ENCODE peak calls at places on chromosome 3, in ten cellular contexts. One of them, this sample, is unnamed.

GRCh38 chr3:185406127-185406620 is 43.2 kb downstream of the MAP3K13 start:
- DNase-seq in astrocyte: no peak
- DNase-seq in ovary: no peak
- DNase-seq in transverse colon: no peak
- DNase-seq in OCI-LY7: no peak
- DNase-seq in WERI-Rb-1: no peak
- DNase-seq in Peyer's patch: no peak
- DNase-seq in hepatocyte: no peak
- DNase-seq in ascending aorta: no peak
- DNase-seq in mucosa of descending colon: no peak
- DNase-seq in this sample: no peak

GRCh38 chr3:72458365-72458764 is 389.9 kb downstream of the SHQ1 start:
- DNase-seq in ascending aorta: no peak
- DNase-seq in hepatocyte: peak; percentile 30
- DNase-seq in ovary: no peak
- DNase-seq in mucosa of descending colon: peak; percentile 69
- DNase-seq in astrocyte: no peak
- DNase-seq in OCI-LY7: no peak
- DNase-seq in Peyer's patch: no peak
- DNase-seq in WERI-Rb-1: no peak
- DNase-seq in transverse colon: peak; percentile 82
- DNase-seq in this sample: no peak

GRCh38 chr3:75938921-75939320 is 153.6 kb upstream of the ZNF717 start:
- DNase-seq in Peyer's patch: no peak
- DNase-seq in astrocyte: no peak
- DNase-seq in WERI-Rb-1: no peak
- DNase-seq in mucosa of descending colon: no peak
- DNase-seq in ascending aorta: no peak
- DNase-seq in OCI-LY7: no peak
- DNase-seq in transverse colon: no peak
- DNase-seq in ovary: no peak
- DNase-seq in hepatocyte: no peak
- DNase-seq in this sample: no peak

GRCh38 chr3:11323827-11324226 is 51.6 kb downstream of the ATG7 start:
- DNase-seq in mucosa of descending colon: no peak
- DNase-seq in astrocyte: peak; percentile 29
- DNase-seq in Peyer's patch: no peak
- DNase-seq in WERI-Rb-1: no peak
- DNase-seq in OCI-LY7: no peak
- DNase-seq in ascending aorta: no peak
- DNase-seq in ovary: no peak
- DNase-seq in transverse colon: no peak
- DNase-seq in hepatocyte: no peak
- DNase-seq in this sample: no peak

GRCh38 chr3:192261135-192261534 is 466.2 kb downstream of the FGF12 start:
- DNase-seq in OCI-LY7: no peak
- DNase-seq in mucosa of descending colon: no peak
- DNase-seq in WERI-Rb-1: no peak
- DNase-seq in hepatocyte: no peak
- DNase-seq in astrocyte: no peak
- DNase-seq in ovary: no peak
- DNase-seq in ascending aorta: no peak
- DNase-seq in Peyer's patch: no peak
- DNase-seq in transverse colon: no peak
- DNase-seq in this sample: no peak

GRCh38 chr3:53161820-53162671 is 1.0 kb downstream of the PRKCD start:
- DNase-seq in OCI-LY7: peak; percentile 71
- DNase-seq in ascending aorta: no peak
- DNase-seq in transverse colon: peak; percentile 57
- DNase-seq in mucosa of descending colon: peak; percentile 69
- DNase-seq in astrocyte: no peak
- DNase-seq in Peyer's patch: peak; percentile 61
- DNase-seq in WERI-Rb-1: peak; percentile 32
- DNase-seq in hepatocyte: peak; percentile 63
- DNase-seq in ovary: peak; percentile 32
- DNase-seq in this sample: no peak

GRCh38 chr3:68793750-68794149 is 138.6 kb downstream of the TAFA4 start:
- DNase-seq in OCI-LY7: no peak
- DNase-seq in astrocyte: no peak
- DNase-seq in ascending aorta: no peak
- DNase-seq in Peyer's patch: no peak
- DNase-seq in transverse colon: no peak
- DNase-seq in hepatocyte: no peak
- DNase-seq in mucosa of descending colon: no peak
- DNase-seq in ovary: no peak
- DNase-seq in WERI-Rb-1: no peak
- DNase-seq in this sample: no peak

GRCh38 chr3:121786485-121786884 is 36.9 kb upstream of the GOLGB1 start:
- DNase-seq in OCI-LY7: no peak
- DNase-seq in astrocyte: peak; percentile 61
- DNase-seq in mucosa of descending colon: no peak
- DNase-seq in transverse colon: no peak
- DNase-seq in ascending aorta: no peak
- DNase-seq in WERI-Rb-1: no peak
- DNase-seq in ovary: no peak
- DNase-seq in hepatocyte: no peak
- DNase-seq in Peyer's patch: no peak
- DNase-seq in this sample: no peak

GRCh38 chr3:182035324-182035723 is 323.6 kb downstream of the SOX2 start:
- DNase-seq in hepatocyte: no peak
- DNase-seq in ovary: no peak
- DNase-seq in mucosa of descending colon: no peak
- DNase-seq in WERI-Rb-1: no peak
- DNase-seq in OCI-LY7: no peak
- DNase-seq in ascending aorta: no peak
- DNase-seq in Peyer's patch: no peak
- DNase-seq in transverse colon: no peak
- DNase-seq in astrocyte: no peak
- DNase-seq in this sample: no peak

GRCh38 chr3:77906102-77906709 is 866.3 kb downstream of the ROBO2 start:
- DNase-seq in Peyer's patch: no peak
- DNase-seq in astrocyte: peak; percentile 51
- DNase-seq in WERI-Rb-1: no peak
- DNase-seq in hepatocyte: no peak
- DNase-seq in ovary: no peak
- DNase-seq in OCI-LY7: no peak
- DNase-seq in ascending aorta: no peak
- DNase-seq in transverse colon: no peak
- DNase-seq in mucosa of descending colon: no peak
- DNase-seq in this sample: no peak

GRCh38 chr3:73625124-73625665 is 454 bp upstream of the PDZRN3 start:
- DNase-seq in Peyer's patch: no peak
- DNase-seq in transverse colon: no peak
- DNase-seq in WERI-Rb-1: peak; percentile 49
- DNase-seq in ascending aorta: no peak
- DNase-seq in OCI-LY7: no peak
- DNase-seq in hepatocyte: peak; percentile 67
- DNase-seq in astrocyte: peak; percentile 27
- DNase-seq in mucosa of descending colon: peak; percentile 50
- DNase-seq in ovary: peak; percentile 58
- DNase-seq in this sample: no peak

GRCh38 chr3:144466114-144466513 is 494.5 kb downstream of the DIPK2A start:
- DNase-seq in Peyer's patch: no peak
- DNase-seq in ovary: no peak
- DNase-seq in transverse colon: no peak
- DNase-seq in astrocyte: no peak
- DNase-seq in ascending aorta: no peak
- DNase-seq in WERI-Rb-1: no peak
- DNase-seq in OCI-LY7: no peak
- DNase-seq in mucosa of descending colon: no peak
- DNase-seq in hepatocyte: peak; percentile 7
- DNase-seq in this sample: no peak

GRCh38 chr3:124360140-124360539 is 368.2 kb upstream of the ROPN1 start:
- DNase-seq in hepatocyte: peak; percentile 25
- DNase-seq in ovary: no peak
- DNase-seq in ascending aorta: no peak
- DNase-seq in transverse colon: no peak
- DNase-seq in WERI-Rb-1: no peak
- DNase-seq in OCI-LY7: no peak
- DNase-seq in astrocyte: peak; percentile 14
- DNase-seq in mucosa of descending colon: no peak
- DNase-seq in Peyer's patch: no peak
- DNase-seq in this sample: no peak

GRCh38 chr3:64340636-64341240 is 115.5 kb upstream of the PRICKLE2 start:
- DNase-seq in OCI-LY7: no peak
- DNase-seq in ascending aorta: no peak
- DNase-seq in WERI-Rb-1: no peak
- DNase-seq in ovary: no peak
- DNase-seq in mucosa of descending colon: no peak
- DNase-seq in Peyer's patch: no peak
- DNase-seq in transverse colon: no peak
- DNase-seq in hepatocyte: peak; percentile 46
- DNase-seq in astrocyte: peak; percentile 92
- DNase-seq in this sample: no peak

GRCh38 chr3:188284455-188285212 is 130.7 kb downstream of the LPP start:
- DNase-seq in transverse colon: no peak
- DNase-seq in Peyer's patch: no peak
- DNase-seq in OCI-LY7: peak; percentile 33
- DNase-seq in ovary: no peak
- DNase-seq in mucosa of descending colon: no peak
- DNase-seq in ascending aorta: no peak
- DNase-seq in WERI-Rb-1: no peak
- DNase-seq in astrocyte: no peak
- DNase-seq in hepatocyte: no peak
- DNase-seq in this sample: no peak

GRCh38 chr3:31407665-31408064 is 125.1 kb upstream of the STT3B start:
- DNase-seq in transverse colon: no peak
- DNase-seq in OCI-LY7: no peak
- DNase-seq in ovary: no peak
- DNase-seq in hepatocyte: no peak
- DNase-seq in astrocyte: peak; percentile 57
- DNase-seq in mucosa of descending colon: no peak
- DNase-seq in Peyer's patch: no peak
- DNase-seq in ascending aorta: no peak
- DNase-seq in WERI-Rb-1: no peak
- DNase-seq in this sample: no peak

GRCh38 chr3:53186726-53187125 is 25.7 kb downstream of the PRKCD start:
- DNase-seq in WERI-Rb-1: no peak
- DNase-seq in mucosa of descending colon: no peak
- DNase-seq in ovary: no peak
- DNase-seq in hepatocyte: no peak
- DNase-seq in OCI-LY7: no peak
- DNase-seq in ascending aorta: no peak
- DNase-seq in astrocyte: no peak
- DNase-seq in transverse colon: no peak
- DNase-seq in Peyer's patch: no peak
- DNase-seq in this sample: no peak

GRCh38 chr3:45994661-45995369 is 809 bp downstream of the FYCO1 start:
- DNase-seq in Peyer's patch: peak; percentile 57
- DNase-seq in OCI-LY7: peak; percentile 38
- DNase-seq in hepatocyte: peak; percentile 19
- DNase-seq in mucosa of descending colon: peak; percentile 38
- DNase-seq in astrocyte: no peak
- DNase-seq in WERI-Rb-1: peak; percentile 95
- DNase-seq in ascending aorta: peak; percentile 64
- DNase-seq in ovary: no peak
- DNase-seq in transverse colon: peak; percentile 54
- DNase-seq in this sample: no peak

GRCh38 chr3:50095352-50095998 is 6.8 kb downstream of the RBM5 start:
- DNase-seq in ovary: no peak
- DNase-seq in hepatocyte: no peak
- DNase-seq in mucosa of descending colon: no peak
- DNase-seq in Peyer's patch: no peak
- DNase-seq in astrocyte: no peak
- DNase-seq in WERI-Rb-1: no peak
- DNase-seq in ascending aorta: no peak
- DNase-seq in transverse colon: peak; percentile 44
- DNase-seq in OCI-LY7: no peak
- DNase-seq in this sample: no peak

GRCh38 chr3:1987983-1988382 is 110.7 kb upstream of the CNTN4 start:
- DNase-seq in transverse colon: peak; percentile 28
- DNase-seq in ascending aorta: no peak
- DNase-seq in ovary: no peak
- DNase-seq in Peyer's patch: no peak
- DNase-seq in mucosa of descending colon: peak; percentile 43
- DNase-seq in hepatocyte: peak; percentile 63
- DNase-seq in astrocyte: no peak
- DNase-seq in WERI-Rb-1: peak; percentile 68
- DNase-seq in OCI-LY7: no peak
- DNase-seq in this sample: no peak
- TF ChIP-seq CTCF in transverse colon: peak; percentile 49
- TF ChIP-seq CTCF in ascending aorta: no peak
- TF ChIP-seq CTCF in ovary: no peak
- TF ChIP-seq CTCF in Peyer's patch: no peak
- TF ChIP-seq CTCF in mucosa of descending colon: no peak
- TF ChIP-seq CTCF in hepatocyte: peak; percentile 58
- TF ChIP-seq CTCF in astrocyte: peak; percentile 4
- TF ChIP-seq CTCF in WERI-Rb-1: peak; percentile 66
- TF ChIP-seq CTCF in OCI-LY7: no peak
- TF ChIP-seq CTCF in this sample: peak; percentile 39

GRCh38 chr3:28151207-28151550 is 90.2 kb upstream of the CMC1 start:
- DNase-seq in transverse colon: no peak
- DNase-seq in mucosa of descending colon: no peak
- DNase-seq in WERI-Rb-1: no peak
- DNase-seq in astrocyte: no peak
- DNase-seq in OCI-LY7: no peak
- DNase-seq in Peyer's patch: no peak
- DNase-seq in ascending aorta: no peak
- DNase-seq in hepatocyte: no peak
- DNase-seq in ovary: no peak
- DNase-seq in this sample: no peak
- H3K4me3 ChIP-seq in transverse colon: no peak overlapping the region
- H3K4me3 ChIP-seq in mucosa of descending colon: no peak overlapping the region
- H3K4me3 ChIP-seq in WERI-Rb-1: no peak overlapping the region
- H3K4me3 ChIP-seq in astrocyte: no peak overlapping the region
- H3K4me3 ChIP-seq in OCI-LY7: no peak overlapping the region
- H3K4me3 ChIP-seq in Peyer's patch: no peak overlapping the region
- H3K4me3 ChIP-seq in ascending aorta: peak overlapping the region; percentile 2
- H3K4me3 ChIP-seq in hepatocyte: no peak overlapping the region
- H3K4me3 ChIP-seq in ovary: no peak overlapping the region
- H3K4me3 ChIP-seq in this sample: no peak overlapping the region

DNA sequence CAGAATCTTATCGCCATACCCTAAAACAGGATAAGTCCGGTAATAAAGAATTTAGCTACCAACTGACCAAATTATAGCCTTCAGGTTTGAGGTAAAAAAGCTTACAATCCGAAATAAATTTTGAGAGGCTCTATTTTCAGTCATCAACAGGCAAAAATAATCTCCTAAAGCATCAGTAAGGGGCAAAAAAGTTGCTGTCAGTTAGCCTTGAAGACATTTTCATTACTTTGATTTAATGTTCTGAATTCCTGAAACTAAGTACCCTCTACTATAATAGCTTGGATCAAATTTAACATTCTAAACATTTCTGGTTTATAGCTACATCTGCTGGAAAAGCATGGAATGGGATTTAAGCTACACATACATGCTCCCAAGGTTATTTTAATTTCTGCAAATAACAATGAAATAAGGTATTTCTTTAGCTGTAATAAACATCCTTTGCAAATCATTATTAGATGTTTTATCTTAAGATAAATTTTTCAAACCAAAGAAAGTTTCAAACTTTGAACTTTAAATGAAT is 245.5 kb downstream of the ULK4 start:
- DNase-seq in WERI-Rb-1: no peak
- DNase-seq in ovary: no peak
- DNase-seq in transverse colon: no peak
- DNase-seq in astrocyte: peak; percentile 6
- DNase-seq in hepatocyte: peak; percentile 21
- DNase-seq in Peyer's patch: no peak
- DNase-seq in OCI-LY7: no peak
- DNase-seq in mucosa of descending colon: no peak
- DNase-seq in ascending aorta: no peak
- DNase-seq in this sample: no peak
- TF ChIP-seq CTCF in WERI-Rb-1: no peak
- TF ChIP-seq CTCF in ovary: peak; percentile 28
- TF ChIP-seq CTCF in transverse colon: peak; percentile 43
- TF ChIP-seq CTCF in astrocyte: peak; percentile 46
- TF ChIP-seq CTCF in hepatocyte: peak; percentile 70
- TF ChIP-seq CTCF in Peyer's patch: no peak
- TF ChIP-seq CTCF in OCI-LY7: no peak
- TF ChIP-seq CTCF in mucosa of descending colon: no peak
- TF ChIP-seq CTCF in ascending aorta: no peak
- TF ChIP-seq CTCF in this sample: peak; percentile 41

GRCh38 chr3:9422712-9423424 is 25.5 kb downstream of the SETD5 start:
- DNase-seq in transverse colon: peak; percentile 87
- DNase-seq in ovary: peak; percentile 91
- DNase-seq in WERI-Rb-1: peak; percentile 22
- DNase-seq in mucosa of descending colon: peak; percentile 33
- DNase-seq in astrocyte: peak; percentile 95
- DNase-seq in OCI-LY7: no peak
- DNase-seq in Peyer's patch: peak; percentile 28
- DNase-seq in ascending aorta: peak; percentile 93
- DNase-seq in hepatocyte: peak; percentile 90
- DNase-seq in this sample: peak; percentile 83
- H3K4me3 ChIP-seq in transverse colon: no peak overlapping the region
- H3K4me3 ChIP-seq in ovary: no peak overlapping the region
- H3K4me3 ChIP-seq in WERI-Rb-1: no peak overlapping the region
- H3K4me3 ChIP-seq in mucosa of descending colon: no peak overlapping the region
- H3K4me3 ChIP-seq in astrocyte: peak overlapping the region; percentile 1
- H3K4me3 ChIP-seq in OCI-LY7: no peak overlapping the region
- H3K4me3 ChIP-seq in Peyer's patch: no peak overlapping the region
- H3K4me3 ChIP-seq in ascending aorta: peak overlapping the region; percentile 26
- H3K4me3 ChIP-seq in hepatocyte: no peak overlapping the region
- H3K4me3 ChIP-seq in this sample: no peak overlapping the region

This sample was measured in RWPE2.